ENCODE peak calls at places on chromosomes 16 and 17, in four cellular contexts. E, X, U and D are unnamed samples.

GRCh38 chr16:78667675-78668074 is 568.2 kb downstream of the WWOX start:
- DNase-seq in X (no peak), E (no peak), U (no peak), D (no peak)

GRCh38 chr16:4245400-4245799 is 3.5 kb upstream of the SRL start:
- DNase-seq in X (no peak), U (no peak), E (no peak), D (peak; percentile 39)

GRCh38 chr16:56732832-56733231 is 2.9 kb downstream of the NUP93 start:
- DNase-seq in U (no peak), E (no peak), X (no peak), D (no peak)

GRCh38 chr17:46770439-46770817 is 48.1 kb downstream of the WNT3 start:
- DNase-seq in E (no peak), X (no peak), U (peak; percentile 35), D (no peak)

GRCh38 chr16:10950393-10950792 is 6.0 kb downstream of the CLEC16A start:
- DNase-seq in U (no peak), E (no peak), X (no peak), D (no peak)

GRCh38 chr17:81412490-81413093 is 17.3 kb downstream of the BAHCC1 start:
- DNase-seq in X (peak; percentile 80), U (no peak), E (no peak), D (peak; percentile 76)

GRCh38 chr16:82384017-82384416 is 214.0 kb upstream of the MPHOSPH6 start:
- DNase-seq in E (no peak), U (no peak), X (no peak), D (no peak)

GRCh38 chr16:56662357-56663354 is 4.9 kb downstream of the MT1F start:
- DNase-seq in U (no peak), E (no peak), X (no peak), D (no peak)

GRCh38 chr17:38498353-38498752 is 70.1 kb downstream of the ARHGAP23 start:
- DNase-seq in E (no peak), U (no peak), X (no peak), D (no peak)

GRCh38 chr16:11405331-11406176 is 60.3 kb downstream of the RMI2 start:
- DNase-seq in X (peak; percentile 66), U (peak; percentile 67), E (peak; percentile 60), D (peak; percentile 8)

GRCh38 chr16:53055603-53056527 is 1.1 kb downstream of the CHD9 start:
- DNase-seq in E (peak; percentile 25), U (peak; percentile 70), X (peak; percentile 59), D (peak; percentile 72)

GRCh38 chr17:79224903-79225302 is 150.3 kb downstream of the ENGASE start:
- DNase-seq in E (no peak), U (no peak), X (no peak), D (no peak)

GRCh38 chr17:37567137-37567927 is 41.9 kb downstream of the SYNRG start:
- DNase-seq in E (no peak), X (no peak), U (no peak), D (no peak)

GRCh38 chr16:48206594-48207242 is 37.4 kb upstream of the LONP2 start:
- DNase-seq in U (peak; percentile 69), X (no peak), E (no peak), D (peak; percentile 13)

GRCh38 chr17:66406701-66407644 is 104.6 kb downstream of the PRKCA start:
- DNase-seq in U (no peak), E (no peak), X (no peak), D (no peak)

DNA sequence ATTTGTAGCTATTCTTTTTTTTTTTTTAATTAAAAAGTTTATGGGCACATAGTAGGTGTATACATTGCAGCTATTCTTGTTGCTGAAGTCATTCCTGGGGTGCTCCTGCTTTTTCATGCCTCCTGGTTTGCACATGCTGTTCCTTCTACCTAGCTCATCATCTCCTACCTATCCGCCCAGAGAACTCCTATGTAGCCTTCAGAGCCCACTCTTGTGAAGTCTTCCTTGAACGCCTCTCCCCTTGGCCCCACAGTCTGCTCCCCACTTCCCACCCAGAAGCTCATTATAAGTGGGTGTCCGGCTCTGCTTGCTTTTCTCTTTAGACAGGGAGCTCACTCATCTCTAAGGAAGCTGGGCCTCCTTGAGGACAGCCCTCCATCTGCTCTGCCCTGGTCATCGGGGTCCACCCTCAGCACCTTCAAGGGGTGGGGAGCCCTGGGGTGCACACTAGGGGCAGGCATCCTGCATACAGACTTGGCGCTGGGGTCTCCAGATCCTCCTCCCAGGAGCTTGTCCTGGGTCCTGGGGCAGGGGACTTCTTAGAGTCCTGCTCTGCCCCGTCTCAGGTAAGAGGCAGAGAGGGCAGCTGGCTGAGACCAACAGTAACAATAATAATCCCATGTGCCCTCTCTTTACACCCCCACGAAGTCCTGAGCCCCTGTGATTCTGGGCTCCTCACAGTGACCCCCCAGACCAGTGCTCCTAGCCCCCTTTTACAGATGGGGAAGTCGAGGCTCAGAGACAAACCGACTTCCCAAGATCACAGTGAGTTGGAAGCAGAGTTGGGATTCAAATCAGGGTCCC is 3.5 kb upstream of the B9D1 start:
- DNase-seq in U (no peak), X (no peak), E (no peak), D (no peak)
- TF ChIP-seq MAZ in U (no peak), X (no peak), E (no peak), D (no peak)

GRCh38 chr16:27430923-27431484 is 29.0 kb downstream of the IL21R start:
- DNase-seq in X (peak; percentile 75), E (no peak), U (no peak), D (peak; percentile 52)
- TF ChIP-seq MAZ in X (no peak), E (no peak), U (no peak), D (no peak)

DNA sequence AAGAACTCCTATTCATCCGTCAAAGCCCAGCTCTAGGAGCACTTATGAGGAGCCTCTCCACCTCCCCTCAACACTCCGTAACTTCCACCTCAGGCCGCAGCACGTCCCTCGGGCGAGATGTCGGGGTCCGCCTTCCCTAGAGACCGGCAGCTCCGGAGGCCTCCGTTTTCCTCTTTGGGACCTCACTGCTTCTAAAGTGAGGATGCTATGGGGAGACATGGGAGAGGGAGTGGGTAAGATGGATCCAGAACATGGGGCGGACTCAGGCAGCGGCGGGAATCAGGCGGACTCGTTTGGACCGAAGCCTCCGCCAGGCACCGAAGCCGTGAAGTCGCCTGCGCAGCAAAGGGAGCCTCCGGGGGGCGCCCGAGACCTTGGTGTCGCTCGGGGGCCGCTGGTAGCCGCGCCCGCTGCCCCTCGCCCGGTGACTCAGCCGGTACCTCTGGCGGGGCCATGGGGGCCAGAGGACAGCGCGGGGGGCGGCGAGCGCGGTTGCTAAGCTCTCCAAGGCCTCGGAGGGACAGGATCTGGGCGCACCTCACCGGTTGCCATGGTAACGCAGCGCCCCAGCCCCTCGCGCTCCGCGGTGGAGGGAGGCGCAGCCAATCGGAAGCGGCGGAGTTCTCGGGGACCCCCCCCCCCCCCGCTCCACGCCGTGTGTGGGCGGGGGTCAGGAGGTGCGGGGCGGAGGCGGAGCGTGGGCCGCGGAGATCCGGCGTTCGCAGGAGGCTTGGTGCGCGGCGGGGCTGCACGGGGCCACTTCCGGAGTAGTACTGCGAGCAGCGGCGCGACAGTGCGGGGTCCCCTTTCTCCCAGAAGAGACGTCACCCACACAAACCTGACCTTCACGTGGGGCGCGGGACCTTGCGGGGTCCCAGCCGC is 1.3 kb upstream of the HIC1 start:
- DNase-seq in E (peak; percentile 68), U (peak; percentile 49), X (peak; percentile 47), D (peak; percentile 67)
- TF ChIP-seq MAZ in E (no peak), U (no peak), X (no peak), D (peak; percentile 91)

DNA sequence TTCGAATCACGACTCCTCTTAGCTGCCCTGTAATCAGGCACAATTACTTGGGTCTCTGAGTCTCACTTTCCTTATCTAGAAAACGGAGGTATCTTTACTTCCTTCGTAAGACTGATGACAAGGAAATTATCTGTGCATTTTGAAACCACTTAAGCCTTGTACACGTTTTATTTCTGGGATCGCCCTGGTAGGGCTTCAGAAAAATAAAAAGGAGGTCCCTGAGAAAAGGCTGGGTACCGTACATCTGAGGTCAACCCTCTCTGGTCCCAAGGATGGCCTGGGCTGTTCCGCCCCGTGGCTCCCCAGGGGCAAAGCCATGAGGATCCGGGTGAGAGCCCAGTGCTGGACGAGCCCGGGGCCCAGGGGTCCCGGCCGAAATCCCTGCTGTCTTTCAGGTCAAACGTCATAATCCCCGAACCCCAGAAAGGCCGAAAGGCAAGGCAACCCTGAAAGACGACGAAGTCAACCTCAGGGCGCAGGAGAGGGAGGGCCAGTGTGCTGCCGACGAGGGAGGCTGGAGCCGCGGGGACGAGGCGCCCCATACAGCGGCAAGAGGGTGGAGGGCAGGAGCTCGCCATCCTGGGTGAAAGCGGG is 689 bp upstream of the FUS start:
- DNase-seq in X (no peak), U (no peak), E (no peak), D (no peak)
- TF ChIP-seq MAZ in X (no peak), U (no peak), E (peak; percentile 10), D (no peak)

DNA sequence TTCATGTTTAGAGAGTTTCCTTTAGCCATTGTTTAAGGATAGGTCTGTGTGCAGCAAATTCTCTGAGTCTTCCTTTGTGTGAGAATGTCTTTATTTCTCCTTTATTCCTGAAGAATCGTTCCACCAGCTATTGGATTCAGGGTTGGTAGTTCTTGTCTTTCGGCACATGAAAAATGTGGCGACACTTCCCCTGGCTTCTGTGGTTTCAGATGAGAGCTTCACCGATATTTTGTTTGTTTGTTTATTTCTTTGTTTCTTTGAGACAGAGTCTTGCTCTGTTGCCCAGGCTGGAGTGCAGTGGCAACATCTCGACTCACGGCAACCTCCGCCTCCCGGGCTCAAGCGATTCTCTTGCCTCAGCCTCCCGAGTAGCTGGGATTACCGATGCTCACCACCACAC is 18.6 kb downstream of the MPO start:
- DNase-seq in U (no peak), X (no peak), E (no peak), D (no peak)
- TF ChIP-seq MAZ in U (no peak), X (no peak), E (no peak), D (no peak)

GRCh38 chr17:33287096-33287495 is 6.0 kb downstream of the ASIC2 start:
- DNase-seq in E (no peak), U (no peak), X (no peak), D (no peak)

GRCh38 chr17:33285413-33285812 is 7.7 kb downstream of the ASIC2 start:
- DNase-seq in U (no peak), X (no peak), E (no peak), D (no peak)

GRCh38 chr17:33288954-33289353 is 4.1 kb downstream of the ASIC2 start:
- DNase-seq in U (no peak), X (no peak), E (no peak), D (no peak)

DNA sequence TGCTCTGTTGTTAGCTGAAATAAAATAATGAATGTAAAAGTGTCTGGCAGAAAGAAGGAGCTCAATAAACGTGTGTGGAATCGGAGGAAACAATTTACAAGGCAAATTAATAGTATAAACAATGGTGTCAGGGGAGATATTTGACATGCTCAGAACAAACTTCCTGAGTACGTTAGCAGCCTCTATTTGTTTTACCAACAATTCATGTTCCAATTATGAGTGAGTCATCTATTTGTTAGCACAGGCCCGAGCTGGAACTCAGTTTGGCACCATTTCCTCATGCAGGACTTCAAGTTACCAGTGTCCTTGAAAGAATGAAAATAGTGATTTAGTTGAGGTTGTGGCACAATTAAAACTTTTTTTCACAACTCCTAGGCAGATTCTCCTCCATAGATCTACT is 9.1 kb downstream of the ASIC2 start:
- DNase-seq in E (peak; percentile 70), U (peak; percentile 37), X (no peak), D (peak; percentile 87)
- TF ChIP-seq MAZ in E (no peak), U (no peak), X (no peak), D (no peak)

GRCh38 chr16:85105475-85105874 is 6.8 kb downstream of the CIBAR2 start:
- DNase-seq in U (no peak), E (no peak), X (no peak), D (no peak)
- TF ChIP-seq MAZ in U (no peak), E (no peak), X (no peak), D (no peak)